ENCODE peak calls at places on chromosomes 5 and 9, in six cellular contexts. H is GM19239, N is T-helper 2 cell, M is fibroblast of pulmonary artery, V is fibroblast of the conjunctiva, T is activated T-cell treated with anti-CD3 and anti-CD28 coated beads for 1 hour. O is an unnamed sample.

GRCh38 chr9:133777111-133777791 is 39.1 kb upstream of the SARDH start:
- DNase-seq in T (no peak), M (no peak), V (no peak), H (no peak), N (no peak), O (no peak)

GRCh38 chr5:5183192-5183699 is 43.1 kb downstream of the ADAMTS16 start:
- DNase-seq in H (no peak), M (no peak), T (no peak), V (no peak), N (no peak), O (no peak)

GRCh38 chr9:109584205-109584604 is 86.1 kb upstream of the PTPN3 start:
- DNase-seq in M (no peak), T (no peak), H (no peak), V (no peak), N (no peak), O (no peak)

GRCh38 chr5:181191526-181192336 is 13.3 kb downstream of the TRIM7 start:
- DNase-seq in H (peak), V (peak), T (peak), N (peak), M (peak), O (no peak)

GRCh38 chr5:136073714-136074113 is 44.9 kb downstream of the TGFBI start:
- DNase-seq in M (no peak), V (no peak), T (no peak), H (peak), N (no peak), O (no peak)

GRCh38 chr5:16378762-16379161 is 86.8 kb downstream of the ZNF622 start:
- DNase-seq in V (no peak), T (no peak), N (no peak), M (no peak), H (no peak), O (no peak)

GRCh38 chr5:123950701-123951100 is 438.7 kb downstream of the CSNK1G3 start:
- DNase-seq in H (no peak), N (no peak), V (no peak), M (no peak), T (no peak), O (no peak)

GRCh38 chr5:3009605-3010004 is 258.1 kb upstream of the IRX2 start:
- DNase-seq in H (no peak), M (no peak), V (no peak), N (no peak), T (no peak), O (no peak)

GRCh38 chr5:72066658-72067057 is 40.6 kb upstream of the MAP1B start:
- DNase-seq in V (no peak), T (no peak), M (peak), H (no peak), N (no peak), O (no peak)

GRCh38 chr9:134939080-134939733 is 21.5 kb upstream of the FCN1 start:
- DNase-seq in M (no peak), N (no peak), H (no peak), V (no peak), T (no peak), O (no peak)

GRCh38 chr9:94887721-94888120 is 161.2 kb downstream of the AOPEP start:
- DNase-seq in H (no peak), T (no peak), N (no peak), V (no peak), M (no peak), O (no peak)

GRCh38 chr5:14143509-14143842 is 334 bp downstream of the TRIO start:
- DNase-seq in M (no peak), V (no peak), T (no peak), H (peak), N (no peak), O (no peak)

GRCh38 chr5:148374693-148375360 is 8.9 kb upstream of the FBXO38 start:
- DNase-seq in N (no peak), T (no peak), M (peak), V (peak), H (no peak), O (no peak)

GRCh38 chr9:123329329-123329955 is 26.6 kb upstream of the CRB2 start:
- DNase-seq in H (no peak), M (no peak), V (no peak), N (no peak), T (no peak), O (no peak)

O was measured in NK-92 treated with Interleukin-12 subunit alpha and Interleukin-12 subunit beta, amount 100 ng/mL, for 24 hours.